ENCODE peak calls at places on chromosomes 3 and 15, in ten cellular contexts. O is H9, Q is trophoblast cell, H is GM23338, R is SK-N-SH, E is GM23248, B is IMR-90, C is A549, I is K562, P is neural progenitor cell. S is an unnamed sample.

GRCh38 chr3:138593488-138594149 is 441 bp downstream of the CEP70 start:
- DNase-seq in O (peak), Q (no peak), H (no peak), R (no peak), E (peak), B (peak), C (no peak), I (peak), P (no peak), S (peak)

GRCh38 chr15:79179108-79179561 is 88.6 kb upstream of the RASGRF1 start:
- DNase-seq in O (peak), Q (peak), H (peak), R (no peak), E (no peak), B (peak), C (peak), I (peak), P (no peak), S (peak)

GRCh38 chr3:108100906-108101305 is 10.1 kb upstream of the CD47 start:
- DNase-seq in O (no peak), Q (no peak), H (no peak), R (no peak), E (no peak), B (no peak), C (no peak), I (no peak), P (no peak), S (no peak)

GRCh38 chr3:134846943-134847342 is 51.9 kb downstream of the EPHB1 start:
- DNase-seq in O (peak), Q (peak), H (peak), R (no peak), E (peak), B (peak), C (peak), I (no peak), P (peak), S (peak)

GRCh38 chr3:113264249-113264648 is 52.9 kb downstream of the BOC start:
- DNase-seq in O (peak), Q (no peak), H (peak), R (no peak), E (no peak), B (no peak), C (no peak), I (no peak), P (peak), S (no peak)

GRCh38 chr3:66386925-66387650 is 113.7 kb downstream of the LRIG1 start:
- DNase-seq in O (no peak), Q (peak), H (no peak), R (no peak), E (no peak), B (peak), C (no peak), I (no peak), P (no peak), S (no peak)

GRCh38 chr15:40499931-40500330 is 29.1 kb downstream of the CHST14 start:
- DNase-seq in O (no peak), Q (peak), H (no peak), R (no peak), E (no peak), B (no peak), C (no peak), I (no peak), P (no peak), S (no peak)

GRCh38 chr3:49454898-49455681 is 15.0 kb upstream of the DAG1 start:
- DNase-seq in O (no peak), Q (peak), H (no peak), R (no peak), E (no peak), B (no peak), C (no peak), I (no peak), P (no peak), S (no peak)

GRCh38 chr3:69012111-69012835 is 1.2 kb downstream of the EOGT start:
- DNase-seq in O (peak), Q (no peak), H (peak), R (no peak), E (peak), B (peak), C (no peak), I (no peak), P (no peak), S (no peak)

GRCh38 chr3:41716391-41716910 is 245.5 kb downstream of the ULK4 start:
- DNase-seq in O (no peak), Q (no peak), H (no peak), R (peak), E (peak), B (peak), C (peak), I (no peak), P (no peak), S (no peak)

GRCh38 chr3:38190481-38190881 is 25.1 kb downstream of the OXSR1 start:
- DNase-seq in O (no peak), Q (no peak), H (no peak), R (no peak), E (peak), B (no peak), C (no peak), I (no peak), P (no peak), S (no peak)

GRCh38 chr3:179544981-179545645 is 17.6 kb upstream of the ACTL6A start:
- DNase-seq in O (no peak), Q (no peak), H (no peak), R (no peak), E (peak), B (peak), C (no peak), I (no peak), P (no peak), S (no peak)

GRCh38 chr3:121545049-121545563 is 682 bp downstream of the POLQ start:
- DNase-seq in O (no peak), Q (no peak), H (peak), R (no peak), E (peak), B (no peak), C (peak), I (peak), P (peak), S (no peak)

GRCh38 chr3:11312139-11312538 is 39.9 kb downstream of the ATG7 start:
- DNase-seq in O (no peak), Q (no peak), H (no peak), R (peak), E (peak), B (no peak), C (no peak), I (no peak), P (no peak), S (no peak)

GRCh38 chr15:81645470-81645869 is 271.5 kb upstream of the TMC3 start:
- DNase-seq in O (no peak), Q (no peak), H (peak), R (no peak), E (no peak), B (no peak), C (no peak), I (no peak), P (no peak), S (no peak)

GRCh38 chr15:97081666-97082226 is 751.2 kb downstream of the NR2F2 start:
- DNase-seq in O (no peak), Q (peak), H (no peak), R (no peak), E (no peak), B (no peak), C (no peak), I (no peak), P (no peak), S (no peak)

GRCh38 chr15:100090411-100090810 is 251.4 kb downstream of the ADAMTS17 start:
- DNase-seq in O (no peak), Q (no peak), H (peak), R (no peak), E (no peak), B (no peak), C (no peak), I (no peak), P (no peak), S (no peak)

GRCh38 chr15:67080900-67081431 is 15.6 kb downstream of the SMAD3 start:
- DNase-seq in O (no peak), Q (no peak), H (no peak), R (no peak), E (peak), B (peak), C (no peak), I (peak), P (no peak), S (no peak)

GRCh38 chr15:69450968-69451695 is 1.5 kb upstream of the RPLP1 start:
- DNase-seq in O (no peak), Q (no peak), H (no peak), R (no peak), E (no peak), B (no peak), C (no peak), I (peak), P (no peak), S (no peak)

GRCh38 chr3:194058189-194058571 is 77.8 kb upstream of the HES1 start:
- DNase-seq in O (peak), Q (peak), H (peak), R (peak), E (peak), B (peak), C (no peak), I (peak), P (peak), S (no peak)

GRCh38 chr3:88180398-88180999 is 30.7 kb downstream of the C3orf38 start:
- DNase-seq in O (no peak), Q (peak), H (peak), R (peak), E (peak), B (peak), C (peak), I (peak), P (peak), S (no peak)

GRCh38 chr3:134776518-134776917 is 18.5 kb upstream of the EPHB1 start:
- DNase-seq in O (no peak), Q (no peak), H (no peak), R (no peak), E (no peak), B (no peak), C (no peak), I (no peak), P (no peak), S (no peak)

GRCh38 chr3:44359146-44359751 is 20.7 kb downstream of the TCAIM start:
- DNase-seq in O (peak), Q (no peak), H (peak), R (no peak), E (no peak), B (no peak), C (no peak), I (no peak), P (peak), S (no peak)

GRCh38 chr3:183883291-183884096 is 1.2 kb downstream of the PARL start:
- DNase-seq in O (no peak), Q (no peak), H (no peak), R (no peak), E (no peak), B (no peak), C (no peak), I (peak), P (no peak), S (no peak)

GRCh38 chr3:170651260-170651845 is 65.5 kb upstream of the SLC7A14 start:
- DNase-seq in O (no peak), Q (no peak), H (no peak), R (peak), E (no peak), B (no peak), C (no peak), I (no peak), P (no peak), S (peak)

GRCh38 chr15:100170280-100170654 is 171.5 kb downstream of the ADAMTS17 start:
- DNase-seq in O (no peak), Q (no peak), H (no peak), R (no peak), E (no peak), B (no peak), C (no peak), I (no peak), P (no peak), S (no peak)

GRCh38 chr15:55389276-55389631 is 18.9 kb downstream of the CCPG1 start:
- DNase-seq in O (no peak), Q (no peak), H (no peak), R (no peak), E (peak), B (peak), C (peak), I (no peak), P (no peak), S (no peak)

GRCh38 chr3:123678108-123678511 is 93.3 kb upstream of the HACD2 start:
- DNase-seq in O (no peak), Q (no peak), H (no peak), R (no peak), E (peak), B (peak), C (no peak), I (no peak), P (no peak), S (peak)

GRCh38 chr15:63371297-63371918 is 10.2 kb downstream of the CA12 start:
- DNase-seq in O (no peak), Q (peak), H (no peak), R (no peak), E (peak), B (peak), C (no peak), I (no peak), P (no peak), S (no peak)

GRCh38 chr3:194100856-194101390 is 35.0 kb upstream of the HES1 start:
- DNase-seq in O (no peak), Q (no peak), H (no peak), R (no peak), E (no peak), B (no peak), C (no peak), I (no peak), P (no peak), S (no peak)

GRCh38 chr3:180979949-180980348 is 9.6 kb downstream of the DNAJC19 start:
- DNase-seq in O (no peak), Q (no peak), H (no peak), R (no peak), E (no peak), B (no peak), C (no peak), I (no peak), P (no peak), S (no peak)

GRCh38 chr15:65408370-65409283 is 14.1 kb downstream of the IGDCC4 start:
- DNase-seq in O (no peak), Q (no peak), H (no peak), R (no peak), E (no peak), B (peak), C (no peak), I (no peak), P (no peak), S (no peak)

GRCh38 chr3:108127301-108127988 is 36.6 kb upstream of the CD47 start:
- DNase-seq in O (no peak), Q (peak), H (no peak), R (no peak), E (no peak), B (no peak), C (no peak), I (no peak), P (peak), S (no peak)

GRCh38 chr3:21435871-21436270 is 315.1 kb downstream of the ZNF385D start:
- DNase-seq in O (no peak), Q (no peak), H (no peak), R (no peak), E (peak), B (peak), C (no peak), I (no peak), P (no peak), S (no peak)

GRCh38 chr3:86464180-86464579 is 526.8 kb downstream of the VGLL3 start:
- DNase-seq in O (no peak), Q (no peak), H (no peak), R (no peak), E (no peak), B (no peak), C (no peak), I (no peak), P (no peak), S (no peak)

GRCh38 chr3:183613366-183614293 is 21.8 kb upstream of the KLHL24 start:
- DNase-seq in O (no peak), Q (peak), H (no peak), R (no peak), E (peak), B (no peak), C (no peak), I (no peak), P (no peak), S (no peak)

GRCh38 chr3:61574854-61575253 is 13.5 kb downstream of the PTPRG start:
- DNase-seq in O (no peak), Q (peak), H (no peak), R (no peak), E (peak), B (peak), C (no peak), I (peak), P (no peak), S (no peak)
- H3K4me2 ChIP-seq in O (no peak), Q (no peak), H (peak), R (no peak), E (no peak), B (peak), C (no peak), I (no peak), P (no peak), S (no peak)

GRCh38 chr3:83218383-83219200 is 1457.1 kb upstream of the GBE1 start:
- DNase-seq in O (peak), Q (no peak), H (no peak), R (peak), E (no peak), B (no peak), C (no peak), I (peak), P (no peak), S (no peak)
- H3K4me2 ChIP-seq in O (no peak), Q (no peak), H (no peak), R (no peak), E (no peak), B (no peak), C (no peak), I (peak), P (no peak), S (no peak)

GRCh38 chr3:151864423-151865101 is 8.9 kb upstream of the SUCNR1 start:
- DNase-seq in O (no peak), Q (peak), H (no peak), R (no peak), E (peak), B (peak), C (no peak), I (no peak), P (no peak), S (no peak)
- H3K4me2 ChIP-seq in O (no peak), Q (no peak), H (no peak), R (peak), E (peak), B (peak), C (peak), I (no peak), P (no peak), S (peak)

DNA sequence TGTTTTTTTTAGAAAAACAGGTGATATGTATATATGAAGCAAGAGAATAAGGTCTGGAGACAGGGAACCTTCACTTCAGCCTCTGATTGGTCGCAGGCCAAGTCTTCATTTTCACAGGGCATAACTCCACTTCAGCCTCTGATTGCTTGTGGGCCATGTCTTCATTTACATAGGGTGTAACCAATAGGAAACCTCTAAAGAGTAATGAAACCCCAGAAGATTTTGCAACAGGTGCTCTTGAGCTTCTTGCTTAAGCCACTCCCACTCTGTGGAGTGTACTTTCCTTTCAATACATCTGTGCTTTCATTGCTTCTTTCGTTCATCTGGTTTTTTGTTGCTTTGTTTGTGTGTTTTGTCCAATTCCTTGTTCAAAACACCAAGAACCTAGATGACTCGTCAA is 22.6 kb upstream of the SCG3 start:
- DNase-seq in O (no peak), Q (no peak), H (peak), R (no peak), E (no peak), B (no peak), C (no peak), I (peak), P (no peak), S (no peak)
- H3K4me2 ChIP-seq in O (no peak), Q (no peak), H (no peak), R (no peak), E (no peak), B (no peak), C (no peak), I (no peak), P (no peak), S (no peak)

GRCh38 chr3:31247850-31248618 is 284.7 kb upstream of the STT3B start:
- DNase-seq in O (no peak), Q (peak), H (no peak), R (no peak), E (peak), B (no peak), C (no peak), I (no peak), P (no peak), S (peak)

GRCh38 chr3:31250116-31250813 is 282.5 kb upstream of the STT3B start:
- DNase-seq in O (no peak), Q (peak), H (no peak), R (no peak), E (peak), B (peak), C (no peak), I (no peak), P (no peak), S (peak)

GRCh38 chr3:31249555-31249954 is 283.2 kb upstream of the STT3B start:
- DNase-seq in O (no peak), Q (no peak), H (no peak), R (no peak), E (no peak), B (no peak), C (no peak), I (no peak), P (no peak), S (no peak)

GRCh38 chr3:31247063-31247447 is 285.7 kb upstream of the STT3B start:
- DNase-seq in O (no peak), Q (no peak), H (no peak), R (no peak), E (no peak), B (no peak), C (no peak), I (no peak), P (no peak), S (no peak)

DNA sequence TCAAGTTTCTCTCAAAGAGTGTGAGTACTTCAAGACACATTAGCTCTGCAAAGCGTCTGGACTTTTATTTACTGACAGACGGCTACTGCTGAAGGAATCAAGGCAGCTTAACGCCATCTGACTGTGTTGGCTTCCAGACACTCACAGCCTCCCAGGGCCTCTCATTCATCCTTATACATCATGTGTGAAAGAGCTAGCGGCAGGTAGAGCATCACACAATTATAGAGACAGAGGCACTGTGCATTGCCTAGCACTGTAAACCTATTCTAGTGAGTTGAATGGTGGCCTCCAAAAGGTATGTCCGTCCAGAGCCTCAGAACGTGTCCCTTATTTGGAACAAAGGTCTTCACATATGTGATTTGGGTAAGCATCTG is 284.1 kb upstream of the STT3B start:
- DNase-seq in O (no peak), Q (no peak), H (no peak), R (no peak), E (no peak), B (no peak), C (no peak), I (no peak), P (no peak), S (no peak)
- H3K4me2 ChIP-seq in O (no peak), Q (no peak), H (no peak), R (no peak), E (no peak), B (no peak), C (no peak), I (no peak), P (no peak), S (no peak)

DNA sequence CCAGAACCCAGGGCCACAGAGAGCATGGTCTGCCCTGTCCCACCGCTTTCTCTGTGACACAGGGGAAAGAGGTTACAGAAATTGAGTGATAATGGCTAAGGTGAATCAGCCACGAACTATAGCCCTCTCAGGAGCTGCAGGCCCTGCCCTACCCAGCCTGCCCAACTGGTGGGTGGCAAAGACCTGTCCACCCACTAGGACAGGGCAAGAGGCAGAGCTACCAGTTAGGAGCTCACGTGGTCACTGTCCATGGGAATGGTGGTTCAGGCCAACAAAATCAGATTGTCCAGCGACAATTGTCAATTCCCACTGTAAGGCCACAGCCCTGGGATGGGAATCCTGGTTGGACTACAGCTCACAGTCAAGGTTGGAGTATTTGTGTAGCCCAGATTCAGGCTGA is 75.0 kb downstream of the PPCDC start:
- DNase-seq in O (no peak), Q (no peak), H (no peak), R (no peak), E (no peak), B (no peak), C (no peak), I (no peak), P (no peak), S (no peak)
- H3K4me2 ChIP-seq in O (no peak), Q (no peak), H (no peak), R (no peak), E (no peak), B (no peak), C (no peak), I (no peak), P (no peak), S (peak)

GRCh38 chr15:95085056-95085455 is 853.7 kb downstream of the MCTP2 start:
- DNase-seq in O (no peak), Q (peak), H (no peak), R (no peak), E (no peak), B (no peak), C (no peak), I (no peak), P (no peak), S (no peak)

GRCh38 chr15:95087253-95087609 is 855.9 kb downstream of the MCTP2 start:
- DNase-seq in O (no peak), Q (peak), H (no peak), R (no peak), E (no peak), B (peak), C (no peak), I (no peak), P (no peak), S (no peak)

GRCh38 chr15:95086543-95087252 is 855.3 kb downstream of the MCTP2 start:
- DNase-seq in O (no peak), Q (no peak), H (no peak), R (no peak), E (no peak), B (peak), C (no peak), I (no peak), P (no peak), S (no peak)
- H3K4me2 ChIP-seq in O (no peak), Q (no peak), H (no peak), R (no peak), E (no peak), B (peak), C (no peak), I (no peak), P (no peak), S (no peak)

GRCh38 chr3:27746838-27747237 is 24.7 kb upstream of the EOMES start:
- DNase-seq in O (no peak), Q (no peak), H (no peak), R (no peak), E (no peak), B (no peak), C (no peak), I (no peak), P (no peak), S (no peak)
- H3K4me2 ChIP-seq in O (no peak), Q (no peak), H (no peak), R (no peak), E (no peak), B (no peak), C (no peak), I (no peak), P (no peak), S (no peak)

GRCh38 chr15:73633991-73634495 is 854 bp upstream of the NPTN start:
- DNase-seq in O (no peak), Q (peak), H (no peak), R (no peak), E (peak), B (peak), C (peak), I (no peak), P (no peak), S (peak)
- H3K4me2 ChIP-seq in O (peak), Q (peak), H (peak), R (peak), E (peak), B (peak), C (peak), I (peak), P (peak), S (peak)